ENCODE peak calls at places on chromosomes 2 and 18, in ten cellular contexts. V is HCT116; C is cardiac muscle cell; G is A673; H is SK-N-SH; B is ovary; W is mammary epithelial cell; Z is right atrium auricular region; P is CD8-positive, alpha-beta T cell; O is HepG2. M is an unnamed sample. For H3K36me3, the result is how much of the 10 kb centered on the place peaks cover.

GRCh38 chr18:76801567-76802505 is 20.5 kb upstream of the ZNF236 start:
- DNase-seq in V (no peak), C (peak), G (peak), H (peak), B (peak), W (peak), Z (no peak), P (peak), O (peak), M (peak)

GRCh38 chr2:27441958-27442281 is 261 bp upstream of the KRTCAP3 start:
- DNase-seq in V (no peak), C (no peak), G (no peak), H (no peak), B (no peak), W (no peak), Z (no peak), P (no peak), O (no peak), M (no peak)

GRCh38 chr2:129908721-129909373 is 70.6 kb upstream of the RAB6C start:
- DNase-seq in V (no peak), C (no peak), G (no peak), H (no peak), B (no peak), W (no peak), Z (peak), P (no peak), O (no peak), M (no peak)

GRCh38 chr18:907171-907879 is 2.7 kb downstream of the ADCYAP1 start:
- DNase-seq in V (no peak), C (no peak), G (no peak), H (peak), B (no peak), W (no peak), Z (no peak), P (no peak), O (no peak), M (no peak)

GRCh38 chr2:71934595-71935263 is 212.9 kb downstream of the CYP26B1 start:
- DNase-seq in V (no peak), C (peak), G (peak), H (peak), B (no peak), W (no peak), Z (peak), P (no peak), O (no peak), M (no peak)

GRCh38 chr2:101380376-101380775 is 6.9 kb downstream of the CREG2 start:
- DNase-seq in V (no peak), C (peak), G (no peak), H (no peak), B (no peak), W (peak), Z (peak), P (no peak), O (no peak), M (no peak)

GRCh38 chr2:122822319-122822718 is 1066.9 kb downstream of the TSN start:
- DNase-seq in V (no peak), C (no peak), G (no peak), H (no peak), B (no peak), W (no peak), Z (no peak), P (no peak), O (no peak), M (no peak)

GRCh38 chr18:51385270-51385669 is 187.8 kb upstream of the MEX3C start:
- DNase-seq in V (no peak), C (no peak), G (no peak), H (no peak), B (no peak), W (no peak), Z (no peak), P (no peak), O (no peak), M (no peak)

GRCh38 chr2:33267745-33268144 is 208.7 kb upstream of the RASGRP3 start:
- DNase-seq in V (no peak), C (peak), G (peak), H (no peak), B (no peak), W (peak), Z (no peak), P (no peak), O (no peak), M (no peak)

GRCh38 chr2:60998628-60999545 is 18.6 kb upstream of the PEX13 start:
- DNase-seq in V (no peak), C (peak), G (peak), H (peak), B (no peak), W (peak), Z (no peak), P (no peak), O (peak), M (peak)

GRCh38 chr2:77013932-77014331 is 508.2 kb downstream of the LRRTM4 start:
- DNase-seq in V (no peak), C (no peak), G (no peak), H (no peak), B (no peak), W (no peak), Z (no peak), P (no peak), O (no peak), M (no peak)

GRCh38 chr2:26993768-26994167 is 23.3 kb downstream of the MAPRE3 start:
- DNase-seq in V (no peak), C (no peak), G (peak), H (no peak), B (no peak), W (no peak), Z (no peak), P (no peak), O (no peak), M (no peak)

GRCh38 chr2:226410212-226410611 is 389.4 kb downstream of the IRS1 start:
- DNase-seq in V (no peak), C (peak), G (no peak), H (no peak), B (no peak), W (no peak), Z (no peak), P (no peak), O (no peak), M (no peak)

GRCh38 chr2:88416016-88416663 is 36.4 kb downstream of the FOXI3 start:
- DNase-seq in V (no peak), C (no peak), G (no peak), H (no peak), B (no peak), W (no peak), Z (no peak), P (no peak), O (no peak), M (no peak)

GRCh38 chr2:65379168-65379672 is 53.2 kb downstream of the SPRED2 start:
- DNase-seq in V (no peak), C (no peak), G (no peak), H (no peak), B (no peak), W (no peak), Z (no peak), P (no peak), O (no peak), M (no peak)

GRCh38 chr2:65378308-65378689 is 54.1 kb downstream of the SPRED2 start:
- DNase-seq in V (no peak), C (no peak), G (no peak), H (no peak), B (no peak), W (no peak), Z (no peak), P (no peak), O (no peak), M (no peak)

GRCh38 chr2:65381607-65382032 is 50.8 kb downstream of the SPRED2 start:
- DNase-seq in V (no peak), C (no peak), G (no peak), H (no peak), B (no peak), W (no peak), Z (no peak), P (no peak), O (no peak), M (no peak)

GRCh38 chr2:65380243-65380642 is 52.2 kb downstream of the SPRED2 start:
- DNase-seq in V (no peak), C (no peak), G (no peak), H (no peak), B (no peak), W (no peak), Z (no peak), P (no peak), O (no peak), M (no peak)

GRCh38 chr2:65379721-65380171 is 52.7 kb downstream of the SPRED2 start:
- DNase-seq in V (no peak), C (no peak), G (no peak), H (no peak), B (no peak), W (no peak), Z (no peak), P (no peak), O (peak), M (no peak)
- H3K36me3 ChIP-seq in V (under half), C (under half), G (under half), H (under half), B (under half), W (under half), Z (under half), P (under half), O (under half), M (under half)

DNA sequence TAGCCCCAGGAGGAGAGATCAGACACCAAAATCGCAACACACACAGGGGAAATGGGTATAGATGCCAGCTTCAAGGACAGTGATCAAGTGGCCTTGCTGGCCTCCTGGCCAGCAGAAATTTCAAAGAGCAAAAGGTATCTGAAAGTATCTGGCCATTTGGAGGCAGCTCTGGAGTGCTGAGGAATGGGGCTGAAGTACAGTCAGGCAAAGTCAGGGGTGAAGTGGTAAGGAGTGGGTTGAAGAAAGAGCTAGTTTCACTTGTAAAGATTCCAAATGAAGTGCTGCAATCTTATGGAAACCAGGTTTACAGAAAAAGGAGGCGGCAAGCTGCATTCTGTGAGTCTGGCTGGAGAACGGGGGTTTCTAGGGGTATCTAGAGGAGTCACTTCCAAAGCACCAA is 19.2 kb upstream of the PCBP1 start:
- DNase-seq in V (no peak), C (no peak), G (no peak), H (no peak), B (no peak), W (no peak), Z (no peak), P (no peak), O (no peak), M (no peak)
- H3K27ac ChIP-seq in V (no peak), C (no peak), G (no peak), H (no peak), B (no peak), W (peak), Z (no peak), P (peak), O (peak), M (peak)

DNA sequence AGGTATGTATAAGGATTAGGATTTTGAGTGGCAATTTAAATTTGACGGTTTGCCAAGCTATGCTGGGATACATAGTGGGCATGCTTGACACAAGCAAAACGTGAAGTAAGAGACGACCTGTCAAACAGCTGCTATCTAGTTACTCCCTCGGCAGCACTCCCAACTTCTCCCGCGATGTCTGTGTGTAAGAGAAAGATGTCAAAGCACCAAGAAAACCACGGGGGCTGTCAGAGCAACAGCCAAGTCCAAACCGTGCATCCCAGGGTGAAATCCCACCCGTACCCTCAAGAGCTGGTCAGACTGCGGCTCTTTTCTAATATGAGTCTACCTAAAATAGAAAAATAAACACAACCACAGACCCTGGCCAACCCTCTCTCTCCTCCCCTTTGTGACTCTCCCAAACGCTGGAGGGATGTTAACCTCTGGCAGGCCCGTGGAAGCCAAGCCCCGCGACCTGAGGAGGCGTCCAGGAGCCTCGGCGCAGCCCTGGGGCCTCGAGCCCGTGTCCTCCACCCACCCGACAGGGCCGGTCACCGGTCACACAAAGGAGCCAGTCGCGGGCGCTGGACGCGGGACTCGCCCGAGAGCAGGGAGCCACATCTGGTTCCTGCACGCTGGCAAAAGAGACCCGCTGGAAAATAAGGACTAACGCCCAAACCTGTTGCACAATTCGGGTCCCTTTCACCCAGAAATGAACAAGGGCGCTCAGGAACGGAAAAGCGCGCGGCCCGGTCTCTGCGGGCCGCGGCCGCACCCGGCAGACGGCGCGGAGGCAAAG is 983 bp downstream of the SESTD1 start:
- DNase-seq in V (no peak), C (peak), G (peak), H (peak), B (peak), W (peak), Z (no peak), P (peak), O (peak), M (no peak)
- H3K4me3 ChIP-seq in V (peak), C (peak), G (peak), H (peak), B (peak), W (peak), Z (peak), P (peak), O (peak), M (peak)

DNA sequence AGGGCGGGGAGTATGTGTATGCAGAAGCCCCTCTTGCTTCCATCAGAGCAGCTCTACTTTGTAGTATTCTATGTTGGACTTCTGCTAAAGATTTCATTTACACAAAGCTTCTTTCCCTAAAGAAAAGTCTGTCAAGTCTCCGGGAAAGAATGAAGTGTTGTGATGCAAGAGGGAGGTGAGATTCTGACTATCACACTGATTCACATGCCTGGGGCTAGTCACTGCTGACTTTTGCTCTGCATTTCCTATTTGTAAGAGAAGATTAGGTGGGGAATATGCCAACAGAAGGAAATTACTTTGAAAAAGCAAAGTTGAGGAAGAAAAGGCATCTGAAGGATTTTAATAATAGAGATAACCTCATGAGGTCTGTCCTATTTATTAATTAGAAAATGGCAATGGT is 81.7 kb upstream of the PGAP1 start:
- DNase-seq in V (no peak), C (peak), G (no peak), H (no peak), B (no peak), W (peak), Z (no peak), P (no peak), O (no peak), M (no peak)
- H3K36me3 ChIP-seq in V (under half), C (under half), G (under half), H (under half), B (under half), W (under half), Z (under half), P (half or more), O (under half), M (under half)

DNA sequence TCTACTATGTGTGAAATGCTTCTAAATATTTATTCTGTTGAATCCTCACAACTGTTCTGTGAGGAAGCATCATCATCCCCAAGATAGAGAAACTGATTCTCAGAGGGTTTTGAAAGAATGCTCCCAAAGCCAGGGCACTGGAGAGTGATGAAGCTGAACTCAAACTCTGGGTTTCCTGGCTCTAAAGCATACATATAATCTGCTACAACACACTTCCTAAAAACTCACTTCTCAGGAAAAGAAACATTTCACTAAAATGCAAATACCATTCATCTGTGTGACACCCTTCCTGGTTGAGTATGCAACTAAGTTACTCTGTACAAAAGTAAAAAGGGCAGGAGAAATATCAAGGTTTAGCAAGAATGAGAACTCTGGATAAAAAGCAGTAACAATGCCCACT is 58.6 kb downstream of the GRB14 start:
- DNase-seq in V (no peak), C (no peak), G (no peak), H (no peak), B (no peak), W (no peak), Z (no peak), P (no peak), O (no peak), M (no peak)
- H3K27ac ChIP-seq in V (no peak), C (no peak), G (no peak), H (no peak), B (no peak), W (no peak), Z (no peak), P (no peak), O (no peak), M (no peak)

DNA sequence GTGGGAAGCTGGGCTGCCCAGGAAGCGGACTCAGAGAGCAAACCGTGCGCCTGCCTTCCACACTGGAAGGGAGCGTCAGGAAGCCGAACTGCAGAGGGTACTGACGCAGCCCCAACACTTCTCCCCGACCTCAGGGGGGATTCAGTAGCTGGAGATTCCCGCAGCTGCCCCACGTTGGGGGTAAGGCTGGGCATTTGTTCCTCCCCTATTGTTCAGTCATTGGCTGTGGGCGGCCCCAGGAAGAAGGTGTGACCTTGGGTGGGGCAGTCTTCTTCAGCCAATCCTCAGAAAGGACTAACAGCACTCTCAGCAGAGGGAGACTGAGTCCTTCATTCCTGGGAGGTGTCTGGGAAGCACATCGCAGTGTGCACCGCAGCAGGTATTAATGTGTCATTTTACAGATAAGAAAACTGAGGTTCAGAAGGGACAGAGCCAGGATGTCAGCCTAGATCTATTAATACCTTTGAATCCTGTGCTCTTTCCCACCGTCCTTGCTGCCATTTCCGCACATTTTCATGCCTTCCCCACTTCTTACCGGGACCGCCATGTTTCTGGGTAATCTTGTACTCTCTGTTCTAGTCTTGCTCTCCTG is 12.1 kb upstream of the C18orf32 start:
- DNase-seq in V (no peak), C (no peak), G (no peak), H (no peak), B (no peak), W (no peak), Z (no peak), P (no peak), O (no peak), M (no peak)
- H3K4me3 ChIP-seq in V (no peak), C (no peak), G (no peak), H (no peak), B (no peak), W (no peak), Z (no peak), P (no peak), O (no peak), M (no peak)

DNA sequence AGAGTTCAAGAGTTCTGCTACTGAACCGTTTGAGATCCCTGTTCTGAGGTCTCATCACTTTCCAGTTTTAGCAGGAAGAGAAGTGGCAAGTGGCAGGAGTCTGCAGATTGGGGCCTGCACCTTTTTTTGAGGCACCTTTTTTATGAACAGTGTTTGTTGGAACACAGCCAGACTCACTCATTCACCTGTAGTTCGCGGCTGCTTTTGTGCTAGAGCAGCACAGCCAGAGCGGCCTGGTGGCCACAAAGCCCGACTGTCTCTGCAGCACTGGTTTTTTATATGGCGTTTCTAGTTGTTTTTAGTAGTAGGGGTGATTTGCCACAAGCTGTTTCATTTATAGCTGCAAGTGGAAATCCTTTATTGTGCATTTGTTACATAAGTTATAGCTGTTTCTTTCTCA is 8.6 kb downstream of the ACP1 start:
- DNase-seq in V (no peak), C (no peak), G (no peak), H (no peak), B (no peak), W (no peak), Z (no peak), P (no peak), O (no peak), M (no peak)
- H3K36me3 ChIP-seq in V (under half), C (under half), G (half or more), H (half or more), B (under half), W (under half), Z (under half), P (under half), O (half or more), M (half or more)

GRCh38 chr2:53985646-53986045 is 14.9 kb upstream of the PSME4 start:
- DNase-seq in V (no peak), C (no peak), G (no peak), H (no peak), B (no peak), W (no peak), Z (no peak), P (no peak), O (peak), M (no peak)

GRCh38 chr2:53989210-53989862 is 18.5 kb upstream of the PSME4 start:
- DNase-seq in V (no peak), C (no peak), G (no peak), H (no peak), B (no peak), W (no peak), Z (no peak), P (no peak), O (peak), M (no peak)

GRCh38 chr2:53991948-53992347 is 21.2 kb upstream of the PSME4 start:
- DNase-seq in V (no peak), C (no peak), G (no peak), H (no peak), B (no peak), W (no peak), Z (no peak), P (no peak), O (no peak), M (no peak)

GRCh38 chr2:53987336-53987921 is 16.6 kb upstream of the PSME4 start:
- DNase-seq in V (no peak), C (peak), G (no peak), H (peak), B (no peak), W (peak), Z (no peak), P (no peak), O (peak), M (no peak)
- H3K27ac ChIP-seq in V (no peak), C (no peak), G (no peak), H (no peak), B (no peak), W (no peak), Z (no peak), P (no peak), O (peak), M (no peak)

DNA sequence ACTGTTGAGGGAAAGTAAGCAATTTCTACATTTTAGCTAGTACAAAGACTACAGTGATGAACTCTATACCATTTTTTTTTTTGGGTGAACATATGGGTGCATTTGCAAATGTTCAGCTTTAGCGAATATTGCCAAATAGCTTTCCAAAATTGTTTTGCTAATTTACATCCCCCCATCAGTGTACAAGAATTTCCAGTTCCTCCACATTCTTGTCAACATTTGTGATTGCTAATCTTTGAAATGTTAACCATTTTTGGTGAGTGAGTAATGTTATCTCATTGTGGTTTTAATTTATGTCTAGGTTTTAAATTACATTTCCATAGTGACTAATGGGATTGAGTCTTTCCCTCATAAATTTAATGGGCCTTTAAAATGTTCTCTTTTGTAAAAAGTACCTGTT is 16.4 kb upstream of the CNRIP1 start:
- DNase-seq in V (peak), C (peak), G (peak), H (no peak), B (no peak), W (peak), Z (no peak), P (no peak), O (no peak), M (no peak)
- H3K4me3 ChIP-seq in V (no peak), C (no peak), G (no peak), H (no peak), B (no peak), W (no peak), Z (no peak), P (no peak), O (no peak), M (no peak)

GRCh38 chr18:41853280-41853679 is 101.8 kb upstream of the PIK3C3 start:
- DNase-seq in V (no peak), C (no peak), G (no peak), H (no peak), B (no peak), W (no peak), Z (no peak), P (no peak), O (no peak), M (no peak)
- H3K36me3 ChIP-seq in V (under half), C (under half), G (under half), H (under half), B (under half), W (under half), Z (under half), P (under half), O (under half), M (under half)

M was measured in naive thymus-derived CD4-positive, alpha-beta T cell.